ENCODE peak calls at places on chromosomes 16 and 17, in nine cellular contexts. E, H, J, N, T, Q, U, Z and O are unnamed samples.
A peak's percentile ranks its signal among the peaks of the same experiment; 100 is the strongest.

GRCh38 chr16:2142942-2143868 is 5.2 kb upstream of the RAB26 start:
- DNase-seq in E (no peak), H (no peak), J (no peak), N (no peak), T (no peak), Q (no peak), U (no peak), Z (no peak), O (no peak)

GRCh38 chr17:50835563-50836231 is at the start of gene WFIKKN2:
- DNase-seq in E (no peak), H (no peak), J (peak; percentile 25), N (no peak), T (no peak), Q (no peak), U (no peak), Z (peak; percentile 41), O (no peak)

GRCh38 chr17:1340371-1340770 is 59.7 kb downstream of the YWHAE start:
- DNase-seq in E (no peak), H (no peak), J (no peak), N (no peak), T (no peak), Q (no peak), U (no peak), Z (no peak), O (no peak)

GRCh38 chr17:9021985-9022552 is 759 bp downstream of the NTN1 start:
- DNase-seq in E (no peak), H (peak; percentile 24), J (no peak), N (no peak), T (no peak), Q (peak; percentile 79), U (no peak), Z (no peak), O (no peak)

GRCh38 chr16:46775214-46775613 is 27.1 kb upstream of the MYLK3 start:
- DNase-seq in E (no peak), H (no peak), J (no peak), N (no peak), T (no peak), Q (no peak), U (no peak), Z (no peak), O (no peak)

GRCh38 chr17:79970576-79971068 is 65.0 kb downstream of the TBC1D16 start:
- DNase-seq in E (no peak), H (no peak), J (no peak), N (peak; percentile 15), T (peak; percentile 67), Q (peak; percentile 7), U (peak; percentile 24), Z (no peak), O (peak; percentile 64)

GRCh38 chr16:20598832-20599469 is 22.8 kb upstream of the ACSM2B start:
- DNase-seq in E (no peak), H (no peak), J (no peak), N (no peak), T (no peak), Q (no peak), U (no peak), Z (no peak), O (no peak)

GRCh38 chr17:17786998-17787397 is 49.8 kb downstream of the SREBF1 start:
- DNase-seq in E (no peak), H (no peak), J (no peak), N (no peak), T (no peak), Q (no peak), U (no peak), Z (no peak), O (no peak)

GRCh38 chr16:84013787-84014569 is 28.6 kb downstream of the SLC38A8 start:
- DNase-seq in E (peak; percentile 70), H (peak; percentile 90), J (peak; percentile 95), N (peak; percentile 34), T (peak; percentile 88), Q (no peak), U (peak; percentile 4), Z (no peak), O (peak; percentile 55)

GRCh38 chr16:87583453-87584131 is 18.7 kb upstream of the JPH3 start:
- DNase-seq in E (no peak), H (no peak), J (no peak), N (no peak), T (no peak), Q (no peak), U (no peak), Z (peak; percentile 53), O (no peak)

GRCh38 chr17:75619506-75620431 is 13.5 kb upstream of the SMIM5 start:
- DNase-seq in E (peak; percentile 75), H (no peak), J (no peak), N (no peak), T (peak; percentile 30), Q (peak; percentile 72), U (no peak), Z (no peak), O (no peak)

GRCh38 chr16:8583199-8583598 is 7.1 kb downstream of the TMEM114 start:
- DNase-seq in E (no peak), H (no peak), J (no peak), N (no peak), T (no peak), Q (no peak), U (no peak), Z (no peak), O (no peak)

GRCh38 chr17:64315032-64315490 is 52.0 kb upstream of the TEX2 start:
- DNase-seq in E (no peak), H (no peak), J (no peak), N (no peak), T (no peak), Q (peak; percentile 97), U (no peak), Z (peak; percentile 97), O (no peak)

GRCh38 chr17:42313389-42313772 is 25.1 kb downstream of the STAT5A start:
- DNase-seq in E (no peak), H (no peak), J (no peak), N (no peak), T (no peak), Q (no peak), U (no peak), Z (no peak), O (no peak)
- H3K27ac ChIP-seq in E (no peak overlapping the region), H (peak overlapping the region; percentile 37), J (no peak overlapping the region), N (peak overlapping the region; percentile 64), T (no peak overlapping the region), Q (no peak overlapping the region), U (peak overlapping the region; percentile 45), Z (no peak overlapping the region), O (no peak overlapping the region)

DNA sequence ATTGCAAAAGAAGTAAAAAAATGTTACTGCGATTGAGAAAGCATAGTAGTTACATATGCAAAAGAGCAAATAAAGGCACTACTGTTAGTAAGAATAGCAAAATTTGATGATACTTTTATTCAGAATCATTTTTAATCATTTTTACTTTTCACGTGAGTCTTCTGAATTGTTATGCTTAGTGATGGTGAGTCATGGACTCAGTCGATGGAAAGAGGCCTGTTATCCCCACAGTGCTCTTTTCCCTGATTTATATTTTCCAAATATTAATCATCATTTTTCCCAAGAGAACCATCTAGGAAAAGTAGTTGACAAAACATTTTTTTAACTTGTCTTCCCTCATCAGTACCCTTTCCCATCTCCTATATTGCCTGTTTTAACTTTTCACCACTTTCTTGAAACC is 181.1 kb downstream of the CHD9 start:
- DNase-seq in E (no peak), H (no peak), J (no peak), N (no peak), T (no peak), Q (no peak), U (no peak), Z (no peak), O (no peak)
- H3K27ac ChIP-seq in E (no peak overlapping the region), H (no peak overlapping the region), J (no peak overlapping the region), N (no peak overlapping the region), T (no peak overlapping the region), Q (no peak overlapping the region), U (no peak overlapping the region), Z (no peak overlapping the region), O (no peak overlapping the region)

DNA sequence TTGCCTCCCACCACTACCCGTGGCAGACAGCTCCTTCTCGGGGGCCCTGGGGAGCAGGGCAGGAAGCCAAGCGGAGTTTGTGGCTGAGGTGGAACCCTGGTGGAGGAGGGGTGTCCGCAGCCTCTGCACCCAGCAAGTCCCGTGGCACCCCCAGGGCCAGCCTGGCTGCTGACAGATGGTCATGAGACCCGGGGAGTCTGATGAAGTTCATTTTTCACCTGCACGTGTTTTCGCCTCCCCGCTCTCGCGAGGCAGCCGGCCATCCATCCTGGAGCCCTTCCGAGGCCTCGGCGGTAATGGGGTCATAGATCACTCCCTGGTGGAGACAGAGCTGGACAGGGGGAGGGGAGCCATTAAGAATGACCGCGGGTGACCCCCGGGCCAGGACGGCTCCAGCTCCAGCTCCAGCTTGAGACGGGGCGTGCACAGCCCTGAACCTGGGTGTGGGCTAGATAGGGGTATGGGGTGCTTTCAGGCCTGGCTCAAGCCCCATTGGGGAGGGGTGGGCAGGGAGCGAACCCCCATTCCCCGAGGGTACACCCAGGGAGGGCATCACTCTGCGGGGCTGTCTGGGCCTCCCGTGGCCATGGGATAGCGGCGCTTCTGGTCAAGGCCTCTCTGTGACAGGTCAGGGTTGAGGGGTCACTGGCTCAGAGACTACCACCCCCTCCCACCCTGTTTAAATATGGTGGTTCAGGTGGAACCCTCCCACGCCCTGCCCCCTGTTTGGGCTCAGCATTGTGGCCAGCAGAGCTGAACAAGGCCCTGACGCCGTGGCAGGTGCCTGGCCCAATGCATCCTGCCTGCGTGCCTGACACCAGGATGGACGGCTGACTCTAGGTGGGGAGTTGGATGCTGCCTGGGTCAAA is 227.4 kb upstream of the GSE1 start:
- DNase-seq in E (no peak), H (no peak), J (no peak), N (no peak), T (no peak), Q (peak; percentile 64), U (no peak), Z (no peak), O (no peak)
- H3K27ac ChIP-seq in E (no peak overlapping the region), H (peak overlapping the region; percentile 97), J (no peak overlapping the region), N (no peak overlapping the region), T (no peak overlapping the region), Q (no peak overlapping the region), U (no peak overlapping the region), Z (no peak overlapping the region), O (no peak overlapping the region)

DNA sequence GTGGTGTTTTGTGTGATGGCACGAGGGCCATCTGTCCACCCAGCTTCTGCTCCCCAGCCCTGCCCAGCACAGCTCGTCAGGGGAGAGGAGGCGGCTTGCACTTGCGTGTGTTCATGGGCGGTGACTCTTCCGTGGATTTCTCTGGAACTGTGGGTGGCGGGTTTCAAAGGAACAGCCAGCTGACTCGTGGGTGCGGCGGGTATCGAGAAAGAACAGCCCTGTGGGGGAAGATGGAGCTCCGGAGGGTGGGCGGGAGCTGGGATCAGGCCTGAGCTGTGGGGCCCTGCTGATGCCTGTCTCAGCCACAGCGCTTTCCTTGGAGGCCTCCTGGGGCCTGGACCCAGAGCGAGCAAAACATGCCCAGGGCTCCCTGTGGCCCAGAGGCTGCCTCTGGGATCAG is 13.2 kb downstream of the NAGPA start:
- DNase-seq in E (no peak), H (no peak), J (no peak), N (no peak), T (no peak), Q (no peak), U (no peak), Z (no peak), O (peak; percentile 68)
- H3K27ac ChIP-seq in E (no peak overlapping the region), H (no peak overlapping the region), J (no peak overlapping the region), N (no peak overlapping the region), T (no peak overlapping the region), Q (no peak overlapping the region), U (no peak overlapping the region), Z (no peak overlapping the region), O (peak overlapping the region; percentile 92)